ENCODE peak calls at places on chromosomes 13 and 19, in five cellular contexts. E is epithelial cell of esophagus, P is tibial nerve, L is omental fat pad, Z is Peyer's patch. B is an unnamed sample.
A peak's percentile ranks its signal among the peaks of the same experiment; 100 is the strongest.

GRCh38 chr13:26021956-26022355 is 29.9 kb downstream of the SHISA2 start:
- DNase-seq in E (no peak), P (no peak), L (no peak), Z (no peak), B (no peak)

GRCh38 chr13:104571161-104571889 is 1505.1 kb upstream of the SLC10A2 start:
- DNase-seq in E (peak; percentile 91), P (peak; percentile 85), L (no peak), Z (peak; percentile 70), B (peak; percentile 69)

GRCh38 chr13:40583738-40584137 is 82.7 kb downstream of the FOXO1 start:
- DNase-seq in E (no peak), P (no peak), L (no peak), Z (no peak), B (no peak)

GRCh38 chr13:36062249-36062648 is 68.9 kb downstream of the DCLK1 start:
- DNase-seq in E (no peak), P (no peak), L (no peak), Z (no peak), B (no peak)

GRCh38 chr13:35471466-35472307 is 4.8 kb downstream of the MAB21L1 start:
- DNase-seq in E (no peak), P (no peak), L (no peak), Z (no peak), B (no peak)

GRCh38 chr13:68748038-68748437 is 1359.6 kb upstream of the ATXN8OS start:
- DNase-seq in E (no peak), P (no peak), L (no peak), Z (no peak), B (no peak)

GRCh38 chr13:49466240-49466914 is 22.3 kb downstream of the SETDB2 start:
- DNase-seq in E (no peak), P (no peak), L (no peak), Z (no peak), B (no peak)

GRCh38 chr19:19342086-19343015 is 21.7 kb downstream of the MAU2 start:
- DNase-seq in E (peak; percentile 67), P (no peak), L (no peak), Z (peak; percentile 77), B (no peak)

GRCh38 chr19:17873661-17874422 is 2.1 kb downstream of the SLC5A5 start:
- DNase-seq in E (peak; percentile 60), P (no peak), L (no peak), Z (peak; percentile 79), B (no peak)

GRCh38 chr13:110379905-110380341 is 72.8 kb downstream of the COL4A2 start:
- DNase-seq in E (peak; percentile 24), P (no peak), L (no peak), Z (no peak), B (no peak)

GRCh38 chr19:50553134-50553703 is 15.0 kb downstream of the LRRC4B start:
- DNase-seq in E (no peak), P (no peak), L (no peak), Z (no peak), B (no peak)

GRCh38 chr19:15551183-15552004 is 43.1 kb downstream of the CYP4F22 start:
- DNase-seq in E (no peak), P (no peak), L (peak; percentile 24), Z (peak; percentile 74), B (no peak)

GRCh38 chr19:21709464-21709863 is 57.9 kb downstream of the ZNF100 start:
- DNase-seq in E (no peak), P (no peak), L (no peak), Z (no peak), B (no peak)

GRCh38 chr19:49339364-49340068 is 4.3 kb downstream of the CD37 start:
- DNase-seq in E (peak; percentile 92), P (peak; percentile 77), L (peak; percentile 54), Z (peak; percentile 81), B (peak; percentile 91)

GRCh38 chr19:38964738-38965137 is 10.8 kb downstream of the FBXO17 start:
- DNase-seq in E (no peak), P (no peak), L (no peak), Z (no peak), B (no peak)

GRCh38 chr13:45807520-45808099 is 43.9 kb downstream of the SIAH3 start:
- DNase-seq in E (peak; percentile 81), P (peak; percentile 16), L (no peak), Z (peak; percentile 50), B (no peak)

GRCh38 chr13:73351730-73352129 is 292.9 kb downstream of the KLF5 start:
- DNase-seq in E (no peak), P (no peak), L (no peak), Z (no peak), B (no peak)

GRCh38 chr13:29532821-29533220 is 62.7 kb downstream of the SLC7A1 start:
- DNase-seq in E (no peak), P (no peak), L (no peak), Z (peak; percentile 29), B (no peak)

GRCh38 chr13:35714588-35714987 is 238.1 kb upstream of the MAB21L1 start:
- DNase-seq in E (no peak), P (no peak), L (no peak), Z (no peak), B (no peak)

GRCh38 chr13:111177081-111177711 is 62.1 kb downstream of the ARHGEF7 start:
- DNase-seq in E (peak; percentile 67), P (peak; percentile 22), L (no peak), Z (peak; percentile 87), B (peak; percentile 88)

GRCh38 chr13:54599413-54599812 is 1570.8 kb downstream of the OLFM4 start:
- DNase-seq in E (no peak), P (no peak), L (no peak), Z (no peak), B (no peak)

GRCh38 chr19:30029721-30030510 is 87.9 kb downstream of the URI1 start:
- DNase-seq in E (peak; percentile 82), P (no peak), L (no peak), Z (no peak), B (no peak)

GRCh38 chr13:39016789-39017188 is 21.1 kb downstream of the PROSER1 start:
- DNase-seq in E (peak; percentile 38), P (no peak), L (no peak), Z (no peak), B (no peak)

GRCh38 chr13:78604782-78605611 is 1.6 kb upstream of the POU4F1 start:
- DNase-seq in E (peak; percentile 62), P (no peak), L (no peak), Z (no peak), B (no peak)

GRCh38 chr19:49249933-49250332 is 75.1 kb downstream of the SLC6A16 start:
- DNase-seq in E (no peak), P (no peak), L (no peak), Z (no peak), B (no peak)

GRCh38 chr19:46471116-46471733 is at the start of gene PNMA8A:
- DNase-seq in E (no peak), P (no peak), L (no peak), Z (peak; percentile 50), B (peak; percentile 92)

GRCh38 chr13:32883501-32883900 is 132.7 kb upstream of the KL start:
- DNase-seq in E (no peak), P (peak; percentile 20), L (no peak), Z (no peak), B (no peak)

GRCh38 chr13:112754281-112755025 is 64.6 kb downstream of the ATP11A start:
- DNase-seq in E (no peak), P (no peak), L (no peak), Z (no peak), B (no peak)
- TF ChIP-seq CTCF in E (no peak), P (no peak), L (no peak), Z (no peak), B (no peak)

GRCh38 chr19:35249146-35249847 is 495 bp downstream of the LSR start:
- DNase-seq in E (peak; percentile 46), P (no peak), L (no peak), Z (no peak), B (no peak)

GRCh38 chr19:35249848-35250711 is 1.3 kb downstream of the LSR start:
- DNase-seq in E (no peak), P (no peak), L (no peak), Z (peak; percentile 47), B (no peak)

GRCh38 chr19:35246466-35247096 is 2.2 kb upstream of the LSR start:
- DNase-seq in E (no peak), P (no peak), L (no peak), Z (peak; percentile 2), B (no peak)

GRCh38 chr19:35248310-35249145 is at the start of gene LSR:
- DNase-seq in E (peak; percentile 96), P (no peak), L (no peak), Z (peak; percentile 96), B (no peak)

DNA sequence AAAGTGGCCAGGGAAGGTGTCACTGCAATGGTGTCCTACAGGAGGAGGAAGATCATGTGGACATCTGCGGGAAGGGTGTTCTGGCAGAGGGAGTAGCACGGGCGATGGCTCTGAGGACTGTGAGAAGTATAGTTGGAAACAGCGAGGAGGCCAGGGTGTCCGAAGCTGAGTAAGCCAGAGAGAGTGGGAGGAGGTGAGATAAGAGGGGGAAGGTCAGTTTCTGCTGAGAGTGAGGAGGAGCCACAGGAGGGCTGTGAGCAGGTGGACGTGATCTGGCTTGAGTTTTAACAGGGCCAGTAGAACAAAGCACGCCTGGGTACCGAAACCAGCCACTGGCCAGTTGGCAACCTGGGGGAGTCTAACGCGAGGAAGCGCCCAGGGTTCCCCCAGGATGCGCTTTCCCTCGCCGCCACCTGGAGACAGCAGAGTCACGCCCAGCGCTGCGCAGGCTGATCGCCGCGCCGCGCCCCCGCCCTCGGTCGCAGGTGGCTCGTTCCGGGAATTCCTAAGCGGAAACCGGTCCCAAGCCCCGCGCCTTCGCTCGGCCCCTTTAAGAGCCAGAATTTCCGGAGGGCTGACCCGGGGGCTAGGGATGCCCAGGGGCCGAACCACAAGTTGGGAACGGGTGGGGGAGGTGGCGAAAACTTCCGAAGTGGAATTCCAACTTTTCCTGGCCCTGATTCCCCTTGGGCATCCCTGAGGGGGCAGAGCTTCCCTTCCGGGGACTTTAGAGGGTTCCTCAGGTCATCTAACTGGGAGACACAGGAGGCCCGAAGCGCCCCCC is 1.1 kb upstream of the LSR start:
- DNase-seq in E (peak; percentile 92), P (no peak), L (no peak), Z (peak; percentile 92), B (no peak)
- TF ChIP-seq CTCF in E (peak; percentile 62), P (no peak), L (no peak), Z (peak; percentile 71), B (peak; percentile 24)

GRCh38 chr19:13604902-13605586 is 98.8 kb upstream of the CACNA1A start:
- DNase-seq in E (no peak), P (no peak), L (no peak), Z (no peak), B (no peak)

GRCh38 chr19:13606156-13606555 is 99.9 kb upstream of the CACNA1A start:
- DNase-seq in E (no peak), P (no peak), L (no peak), Z (no peak), B (no peak)

GRCh38 chr19:13611596-13611995 is 105.3 kb upstream of the CACNA1A start:
- DNase-seq in E (no peak), P (no peak), L (no peak), Z (no peak), B (no peak)

GRCh38 chr19:13613447-13613846 is 107.2 kb upstream of the CACNA1A start:
- DNase-seq in E (no peak), P (no peak), L (no peak), Z (no peak), B (no peak)

GRCh38 chr19:13610042-13610691 is 103.9 kb upstream of the CACNA1A start:
- DNase-seq in E (no peak), P (no peak), L (no peak), Z (no peak), B (no peak)
- TF ChIP-seq CTCF in E (no peak), P (no peak), L (no peak), Z (peak; percentile 37), B (no peak)

DNA sequence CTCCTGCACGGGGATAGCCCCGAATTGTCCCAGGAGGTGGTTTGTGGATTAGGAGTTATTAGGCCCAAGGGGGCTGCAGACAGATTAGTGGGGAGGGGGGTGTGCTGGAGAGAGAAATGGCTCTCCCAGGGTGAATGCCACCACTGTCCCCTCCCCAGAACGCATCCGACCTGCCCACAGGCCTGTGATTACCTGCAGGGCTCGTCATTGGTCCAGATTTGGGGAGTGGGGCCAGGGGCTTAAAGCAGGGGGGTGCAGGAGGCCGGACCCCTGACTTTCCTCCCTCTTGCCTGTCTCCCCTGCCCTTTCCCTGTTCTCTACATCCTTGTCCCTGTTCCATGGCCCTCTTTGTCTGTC is 1.2 kb downstream of the NRTN start:
- DNase-seq in E (no peak), P (no peak), L (no peak), Z (no peak), B (no peak)
- TF ChIP-seq CTCF in E (no peak), P (no peak), L (no peak), Z (no peak), B (no peak)